ENCODE peak calls at places on chromosomes 16 and 17, in six cellular contexts. One of them, this sample, is unnamed.

GRCh38 chr17:79332011-79332410 is 257.4 kb downstream of the ENGASE start:
- DNase-seq in GM23248: no peak
- DNase-seq in CD4-positive, CD25-positive, alpha-beta regulatory T cell: no peak
- DNase-seq in ascending aorta: no peak
- DNase-seq in HCT116: no peak
- DNase-seq in psoas muscle: no peak
- DNase-seq in this sample: no peak

GRCh38 chr16:81445143-81445922 is 725 bp downstream of the CMIP start:
- DNase-seq in CD4-positive, CD25-positive, alpha-beta regulatory T cell: peak
- DNase-seq in psoas muscle: peak
- DNase-seq in GM23248: peak
- DNase-seq in HCT116: no peak
- DNase-seq in ascending aorta: no peak
- DNase-seq in this sample: no peak

GRCh38 chr16:85557083-85557975 is 55.8 kb upstream of the GSE1 start:
- DNase-seq in HCT116: no peak
- DNase-seq in CD4-positive, CD25-positive, alpha-beta regulatory T cell: peak
- DNase-seq in ascending aorta: no peak
- DNase-seq in psoas muscle: no peak
- DNase-seq in GM23248: peak
- DNase-seq in this sample: no peak

GRCh38 chr17:2050871-2051387 is 4.0 kb upstream of the HIC1 start:
- DNase-seq in ascending aorta: no peak
- DNase-seq in GM23248: peak
- DNase-seq in CD4-positive, CD25-positive, alpha-beta regulatory T cell: no peak
- DNase-seq in HCT116: no peak
- DNase-seq in psoas muscle: peak
- DNase-seq in this sample: no peak

GRCh38 chr17:76149214-76149613 is 8.2 kb upstream of the FOXJ1 start:
- DNase-seq in CD4-positive, CD25-positive, alpha-beta regulatory T cell: no peak
- DNase-seq in HCT116: no peak
- DNase-seq in psoas muscle: no peak
- DNase-seq in GM23248: no peak
- DNase-seq in ascending aorta: no peak
- DNase-seq in this sample: no peak

GRCh38 chr17:1035546-1036170 is 38.7 kb downstream of the TIMM22 start:
- DNase-seq in GM23248: peak
- DNase-seq in psoas muscle: no peak
- DNase-seq in ascending aorta: no peak
- DNase-seq in HCT116: no peak
- DNase-seq in CD4-positive, CD25-positive, alpha-beta regulatory T cell: no peak
- DNase-seq in this sample: no peak

GRCh38 chr16:84700518-84701277 is 898 bp downstream of the USP10 start:
- DNase-seq in ascending aorta: no peak
- DNase-seq in GM23248: peak
- DNase-seq in CD4-positive, CD25-positive, alpha-beta regulatory T cell: peak
- DNase-seq in HCT116: no peak
- DNase-seq in psoas muscle: no peak
- DNase-seq in this sample: no peak

GRCh38 chr17:76120658-76121008 is 17.0 kb upstream of the EXOC7 start:
- DNase-seq in CD4-positive, CD25-positive, alpha-beta regulatory T cell: no peak
- DNase-seq in ascending aorta: no peak
- DNase-seq in HCT116: no peak
- DNase-seq in psoas muscle: no peak
- DNase-seq in GM23248: no peak
- DNase-seq in this sample: no peak

GRCh38 chr17:29572691-29573557 is 4.4 kb downstream of the TP53I13 start:
- DNase-seq in GM23248: peak
- DNase-seq in CD4-positive, CD25-positive, alpha-beta regulatory T cell: no peak
- DNase-seq in psoas muscle: peak
- DNase-seq in ascending aorta: no peak
- DNase-seq in HCT116: no peak
- DNase-seq in this sample: peak

GRCh38 chr17:8953152-8953885 is 12.2 kb downstream of the PIK3R5 start:
- DNase-seq in psoas muscle: no peak
- DNase-seq in ascending aorta: no peak
- DNase-seq in CD4-positive, CD25-positive, alpha-beta regulatory T cell: peak
- DNase-seq in HCT116: no peak
- DNase-seq in GM23248: no peak
- DNase-seq in this sample: no peak

GRCh38 chr16:58462997-58463891 is 36.7 kb upstream of the NDRG4 start:
- DNase-seq in psoas muscle: no peak
- DNase-seq in CD4-positive, CD25-positive, alpha-beta regulatory T cell: no peak
- DNase-seq in ascending aorta: no peak
- DNase-seq in GM23248: peak
- DNase-seq in HCT116: no peak
- DNase-seq in this sample: no peak

GRCh38 chr16:27374794-27375499 is 27.0 kb upstream of the IL21R start:
- DNase-seq in CD4-positive, CD25-positive, alpha-beta regulatory T cell: no peak
- DNase-seq in GM23248: peak
- DNase-seq in psoas muscle: peak
- DNase-seq in ascending aorta: peak
- DNase-seq in HCT116: peak
- DNase-seq in this sample: peak

GRCh38 chr17:81577278-81578000 is 25.3 kb upstream of the FAAP100 start:
- DNase-seq in CD4-positive, CD25-positive, alpha-beta regulatory T cell: no peak
- DNase-seq in HCT116: no peak
- DNase-seq in ascending aorta: no peak
- DNase-seq in psoas muscle: no peak
- DNase-seq in GM23248: no peak
- DNase-seq in this sample: peak

GRCh38 chr17:66952681-66953638 is 11.5 kb upstream of the CACNG4 start:
- DNase-seq in psoas muscle: no peak
- DNase-seq in GM23248: no peak
- DNase-seq in HCT116: no peak
- DNase-seq in ascending aorta: no peak
- DNase-seq in CD4-positive, CD25-positive, alpha-beta regulatory T cell: no peak
- DNase-seq in this sample: no peak
- H3K27ac ChIP-seq in psoas muscle: peak
- H3K27ac ChIP-seq in GM23248: peak
- H3K27ac ChIP-seq in HCT116: peak
- H3K27ac ChIP-seq in ascending aorta: no peak
- H3K27ac ChIP-seq in CD4-positive, CD25-positive, alpha-beta regulatory T cell: no peak
- H3K27ac ChIP-seq in this sample: no peak

DNA sequence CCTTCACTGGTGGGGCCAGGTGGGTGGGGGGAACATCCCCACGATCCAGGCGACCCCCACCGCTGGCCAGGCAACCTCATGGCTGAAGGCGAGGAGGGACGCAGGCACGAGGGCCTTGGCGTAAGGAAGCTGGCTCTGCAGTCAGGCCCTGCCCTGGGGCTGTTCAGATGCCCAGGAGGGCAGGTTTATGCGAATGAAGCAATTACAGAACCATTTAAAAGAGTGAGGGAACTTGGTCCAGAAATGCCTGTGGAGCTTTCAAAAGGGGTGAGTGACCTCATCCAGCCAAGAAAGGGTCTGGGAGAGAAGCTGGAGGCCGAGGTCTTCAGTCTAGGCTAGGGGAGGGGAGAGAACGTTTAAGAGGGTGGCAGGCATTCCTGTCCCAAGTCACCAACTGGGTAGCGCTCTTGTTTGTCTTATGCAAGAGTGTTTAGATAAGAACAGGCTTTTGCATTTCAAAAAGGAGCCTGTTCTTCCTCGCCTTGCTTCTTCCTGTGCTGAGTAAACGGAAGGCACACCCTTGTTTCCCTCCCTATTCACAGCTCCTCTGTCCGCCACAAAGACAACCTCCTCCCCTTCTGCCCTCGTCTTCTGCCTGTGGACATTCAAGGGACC is 183.5 kb upstream of the SDK2 start:
- DNase-seq in ascending aorta: no peak
- DNase-seq in GM23248: no peak
- DNase-seq in psoas muscle: no peak
- DNase-seq in CD4-positive, CD25-positive, alpha-beta regulatory T cell: peak
- DNase-seq in HCT116: no peak
- DNase-seq in this sample: no peak
- H3K27ac ChIP-seq in ascending aorta: no peak
- H3K27ac ChIP-seq in GM23248: no peak
- H3K27ac ChIP-seq in psoas muscle: no peak
- H3K27ac ChIP-seq in CD4-positive, CD25-positive, alpha-beta regulatory T cell: peak
- H3K27ac ChIP-seq in HCT116: no peak
- H3K27ac ChIP-seq in this sample: no peak

GRCh38 chr16:66881964-66882508 is 1.7 kb downstream of the PDP2 start:
- DNase-seq in HCT116: no peak
- DNase-seq in psoas muscle: no peak
- DNase-seq in CD4-positive, CD25-positive, alpha-beta regulatory T cell: no peak
- DNase-seq in GM23248: no peak
- DNase-seq in ascending aorta: no peak
- DNase-seq in this sample: no peak
- H3K27ac ChIP-seq in HCT116: no peak
- H3K27ac ChIP-seq in psoas muscle: no peak
- H3K27ac ChIP-seq in CD4-positive, CD25-positive, alpha-beta regulatory T cell: no peak
- H3K27ac ChIP-seq in GM23248: no peak
- H3K27ac ChIP-seq in ascending aorta: no peak
- H3K27ac ChIP-seq in this sample: no peak

DNA sequence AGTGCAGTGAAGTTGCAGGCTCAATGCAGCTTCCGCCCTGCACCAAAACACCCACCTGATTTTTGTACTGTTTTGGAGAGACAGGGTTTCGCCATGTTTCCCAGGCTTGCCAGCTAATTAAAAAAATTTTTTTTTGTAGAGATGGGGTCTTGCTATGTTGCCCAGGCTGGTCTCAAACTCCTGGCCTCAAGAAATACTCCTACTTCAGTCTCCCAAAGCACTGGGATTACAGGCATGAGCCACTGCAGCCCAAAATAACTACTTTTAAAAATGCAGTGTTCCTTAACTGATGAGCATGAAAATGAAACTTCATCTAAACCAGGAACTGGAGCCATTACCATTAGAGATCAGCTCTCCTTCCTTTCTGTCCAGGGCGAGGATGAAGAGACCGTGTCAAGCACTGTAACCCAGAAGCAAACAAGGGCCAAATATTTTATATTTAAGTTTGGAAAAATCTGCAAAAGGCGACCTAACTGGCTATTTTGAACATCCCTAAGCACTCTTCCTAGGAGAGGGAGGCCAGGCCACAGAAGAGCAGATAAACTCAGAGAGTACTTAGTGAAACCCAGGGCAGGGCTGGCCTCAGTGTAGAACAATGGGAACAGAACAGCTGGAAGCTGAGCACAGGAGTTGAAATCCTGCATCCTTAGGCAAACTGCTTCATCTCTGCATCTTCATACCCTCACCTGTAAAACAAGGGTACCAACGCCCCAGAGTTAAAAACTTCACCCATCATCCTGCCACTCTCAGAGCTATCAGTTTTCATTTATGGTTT is 24.0 kb downstream of the CREBBP start:
- DNase-seq in HCT116: no peak
- DNase-seq in ascending aorta: no peak
- DNase-seq in CD4-positive, CD25-positive, alpha-beta regulatory T cell: no peak
- DNase-seq in psoas muscle: no peak
- DNase-seq in GM23248: no peak
- DNase-seq in this sample: no peak
- H3K27ac ChIP-seq in HCT116: no peak
- H3K27ac ChIP-seq in ascending aorta: no peak
- H3K27ac ChIP-seq in CD4-positive, CD25-positive, alpha-beta regulatory T cell: peak
- H3K27ac ChIP-seq in psoas muscle: peak
- H3K27ac ChIP-seq in GM23248: peak
- H3K27ac ChIP-seq in this sample: peak

GRCh38 chr17:27469256-27469655 is 13.0 kb downstream of the KSR1 start:
- DNase-seq in GM23248: no peak
- DNase-seq in HCT116: no peak
- DNase-seq in ascending aorta: no peak
- DNase-seq in CD4-positive, CD25-positive, alpha-beta regulatory T cell: no peak
- DNase-seq in psoas muscle: no peak
- DNase-seq in this sample: no peak
- H3K27ac ChIP-seq in GM23248: no peak
- H3K27ac ChIP-seq in HCT116: no peak
- H3K27ac ChIP-seq in ascending aorta: no peak
- H3K27ac ChIP-seq in CD4-positive, CD25-positive, alpha-beta regulatory T cell: peak
- H3K27ac ChIP-seq in psoas muscle: no peak
- H3K27ac ChIP-seq in this sample: no peak

GRCh38 chr17:42577140-42577531 is 393 bp downstream of the PSMC3IP start:
- DNase-seq in GM23248: no peak
- DNase-seq in CD4-positive, CD25-positive, alpha-beta regulatory T cell: no peak
- DNase-seq in psoas muscle: no peak
- DNase-seq in HCT116: no peak
- DNase-seq in ascending aorta: no peak
- DNase-seq in this sample: no peak

GRCh38 chr17:42581744-42582270 is 4.3 kb upstream of the PSMC3IP start:
- DNase-seq in GM23248: no peak
- DNase-seq in CD4-positive, CD25-positive, alpha-beta regulatory T cell: no peak
- DNase-seq in HCT116: no peak
- DNase-seq in psoas muscle: no peak
- DNase-seq in ascending aorta: no peak
- DNase-seq in this sample: no peak

GRCh38 chr17:42578282-42578869 is 847 bp upstream of the PSMC3IP start:
- DNase-seq in HCT116: peak
- DNase-seq in GM23248: peak
- DNase-seq in ascending aorta: no peak
- DNase-seq in psoas muscle: peak
- DNase-seq in CD4-positive, CD25-positive, alpha-beta regulatory T cell: peak
- DNase-seq in this sample: no peak

GRCh38 chr17:42577532-42578281 is at the start of gene PSMC3IP:
- DNase-seq in GM23248: peak
- DNase-seq in HCT116: peak
- DNase-seq in psoas muscle: peak
- DNase-seq in ascending aorta: peak
- DNase-seq in CD4-positive, CD25-positive, alpha-beta regulatory T cell: peak
- DNase-seq in this sample: peak

DNA sequence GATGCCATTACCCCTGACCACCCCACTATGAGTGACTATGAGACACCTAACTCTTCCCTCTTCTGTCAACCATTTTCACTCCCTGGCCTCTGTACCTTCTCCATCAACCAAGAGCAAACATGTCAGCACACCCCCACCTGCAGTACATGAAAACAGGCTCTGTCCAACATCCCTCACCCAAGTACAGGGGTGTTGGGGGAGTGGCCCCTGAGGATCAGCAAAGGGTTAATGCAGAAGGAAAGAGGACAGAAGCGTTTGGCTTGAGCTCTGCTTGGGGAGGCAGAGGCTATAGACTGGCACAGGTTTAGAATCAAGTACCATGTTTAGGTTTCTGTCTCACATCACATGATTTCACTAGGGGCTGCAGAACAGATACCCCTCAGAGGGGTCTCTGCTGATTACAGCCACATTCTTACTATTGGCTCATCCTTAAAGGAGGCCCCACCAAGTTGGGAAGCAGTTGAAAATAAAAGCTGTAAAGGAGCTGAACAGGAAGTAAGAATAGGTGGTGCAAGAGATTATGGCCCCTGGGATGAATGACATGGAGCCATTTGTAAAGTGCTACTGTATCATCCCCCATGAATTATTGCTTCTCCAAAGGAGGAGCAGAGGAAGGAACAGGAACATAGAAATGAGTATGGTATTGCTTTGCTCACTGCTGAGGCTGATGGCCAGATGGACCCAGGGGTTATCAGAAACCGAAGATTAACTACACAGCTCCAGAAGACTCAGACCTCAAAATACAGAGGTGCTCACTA is 2.4 kb upstream of the PSMC3IP start:
- DNase-seq in HCT116: no peak
- DNase-seq in ascending aorta: no peak
- DNase-seq in CD4-positive, CD25-positive, alpha-beta regulatory T cell: no peak
- DNase-seq in GM23248: no peak
- DNase-seq in psoas muscle: no peak
- DNase-seq in this sample: no peak
- H3K27ac ChIP-seq in HCT116: no peak
- H3K27ac ChIP-seq in ascending aorta: no peak
- H3K27ac ChIP-seq in CD4-positive, CD25-positive, alpha-beta regulatory T cell: no peak
- H3K27ac ChIP-seq in GM23248: no peak
- H3K27ac ChIP-seq in psoas muscle: no peak
- H3K27ac ChIP-seq in this sample: no peak

GRCh38 chr17:62627904-62628603 is 584 bp downstream of the MRC2 start:
- DNase-seq in psoas muscle: peak
- DNase-seq in CD4-positive, CD25-positive, alpha-beta regulatory T cell: no peak
- DNase-seq in ascending aorta: no peak
- DNase-seq in HCT116: no peak
- DNase-seq in GM23248: peak
- DNase-seq in this sample: peak
- H3K27ac ChIP-seq in psoas muscle: peak
- H3K27ac ChIP-seq in CD4-positive, CD25-positive, alpha-beta regulatory T cell: no peak
- H3K27ac ChIP-seq in ascending aorta: peak
- H3K27ac ChIP-seq in HCT116: peak
- H3K27ac ChIP-seq in GM23248: peak
- H3K27ac ChIP-seq in this sample: peak